ENCODE peak calls at places on chromosomes 11 and 22, in four cellular contexts. X is heart right ventricle, U is left ventricle myocardium inferior, P is K562. W is an unnamed sample.

GRCh38 chr11:80815752-80816453 is 1375.1 kb upstream of the TENM4 start:
- DNase-seq in X (no peak), U (no peak), P (no peak), W (no peak)

GRCh38 chr11:58524232-58525036 is 16.5 kb upstream of the OR5B21 start:
- DNase-seq in X (peak; percentile 46), U (peak; percentile 31), P (peak; percentile 74), W (no peak)

GRCh38 chr22:26770624-26771023 is 113.2 kb downstream of the MIAT start:
- DNase-seq in X (no peak), U (no peak), P (no peak), W (no peak)

GRCh38 chr11:31818874-31819331 is 7.8 kb upstream of the PAX6 start:
- DNase-seq in X (no peak), U (no peak), P (no peak), W (no peak)

GRCh38 chr22:35560366-35560765 is 19.7 kb downstream of the RASD2 start:
- DNase-seq in X (no peak), U (no peak), P (no peak), W (no peak)

GRCh38 chr11:72574534-72575460 is 99.4 kb downstream of the PDE2A start:
- DNase-seq in X (no peak), U (no peak), P (no peak), W (peak; percentile 46)

GRCh38 chr11:789951-790350 is at the start of gene CEND1:
- DNase-seq in X (no peak), U (no peak), P (peak; percentile 89), W (no peak)

GRCh38 chr22:26709617-26710390 is 52.4 kb downstream of the MIAT start:
- DNase-seq in X (no peak), U (no peak), P (no peak), W (no peak)

GRCh38 chr11:122101625-122102291 is 14.3 kb downstream of the BLID start:
- DNase-seq in X (peak; percentile 44), U (peak; percentile 50), P (no peak), W (no peak)

GRCh38 chr11:61684870-61685610 is 4.8 kb downstream of the DAGLA start:
- DNase-seq in X (no peak), U (no peak), P (no peak), W (no peak)

GRCh38 chr11:12074529-12075195 is 35.7 kb upstream of the MICAL2 start:
- DNase-seq in X (no peak), U (no peak), P (no peak), W (no peak)

GRCh38 chr22:46652081-46652929 is 32.1 kb downstream of the GRAMD4 start:
- DNase-seq in X (peak; percentile 63), U (peak; percentile 56), P (peak; percentile 65), W (no peak)

GRCh38 chr11:114163231-114163631 is 103.7 kb downstream of the ZBTB16 start:
- DNase-seq in X (no peak), U (no peak), P (no peak), W (no peak)

GRCh38 chr22:46791201-46791731 is 28.8 kb downstream of the TBC1D22A start:
- DNase-seq in X (no peak), U (no peak), P (no peak), W (no peak)

GRCh38 chr11:77374611-77375031 is 73.1 kb upstream of the GDPD4 start:
- DNase-seq in X (no peak), U (no peak), P (no peak), W (no peak)

GRCh38 chr11:34476853-34477252 is 36.7 kb downstream of the ELF5 start:
- DNase-seq in X (no peak), U (no peak), P (no peak), W (no peak)

GRCh38 chr22:38305481-38306448 is 11.5 kb downstream of the CSNK1E start:
- DNase-seq in X (no peak), U (no peak), P (no peak), W (no peak)

GRCh38 chr22:46371623-46372226 is 36.2 kb downstream of the TRMU start:
- DNase-seq in X (no peak), U (no peak), P (no peak), W (no peak)

GRCh38 chr11:117928818-117929567 is at the start of gene TMPRSS13:
- DNase-seq in X (no peak), U (no peak), P (no peak), W (peak; percentile 87)

GRCh38 chr11:118304227-118304808 is at the start of gene CD3E:
- DNase-seq in X (no peak), U (no peak), P (no peak), W (no peak)

GRCh38 chr11:75602916-75603315 is 40.9 kb downstream of the SERPINH1 start:
- DNase-seq in X (no peak), U (no peak), P (no peak), W (no peak)

GRCh38 chr11:596374-596773 is 19.4 kb downstream of the IRF7 start:
- DNase-seq in X (no peak), U (no peak), P (no peak), W (no peak)

GRCh38 chr11:43278302-43278956 is 33.4 kb upstream of the API5 start:
- DNase-seq in X (no peak), U (no peak), P (no peak), W (no peak)

GRCh38 chr11:126403039-126403438 is 47.6 kb downstream of the ST3GAL4 start:
- DNase-seq in X (no peak), U (no peak), P (no peak), W (peak; percentile 47)

GRCh38 chr22:24482586-24482985 is 12.5 kb upstream of the UPB1 start:
- DNase-seq in X (no peak), U (no peak), P (no peak), W (no peak)

GRCh38 chr11:1659478-1659877 is 29.9 kb downstream of the KRTAP5-5 start:
- DNase-seq in X (no peak), U (no peak), P (no peak), W (peak; percentile 32)

GRCh38 chr11:56234155-56234554 is at the start of gene OR5T2:
- DNase-seq in X (no peak), U (no peak), P (no peak), W (no peak)

GRCh38 chr22:38148252-38148651 is 33.4 kb downstream of the PLA2G6 start:
- DNase-seq in X (no peak), U (no peak), P (no peak), W (peak; percentile 23)

GRCh38 chr11:120024046-120024445 is 113.9 kb downstream of the TRIM29 start:
- DNase-seq in X (no peak), U (no peak), P (no peak), W (no peak)

GRCh38 chr11:9005087-9005486 is 1.3 kb upstream of the NRIP3 start:
- DNase-seq in X (no peak), U (no peak), P (no peak), W (no peak)

GRCh38 chr11:3147626-3148025 is 17.5 kb downstream of the OSBPL5 start:
- DNase-seq in X (no peak), U (no peak), P (no peak), W (no peak)

GRCh38 chr11:3148255-3148989 is 16.7 kb downstream of the OSBPL5 start:
- DNase-seq in X (no peak), U (no peak), P (no peak), W (no peak)

GRCh38 chr11:3149852-3150188 is 15.3 kb downstream of the OSBPL5 start:
- DNase-seq in X (no peak), U (no peak), P (no peak), W (no peak)

GRCh38 chr11:3150726-3151125 is 14.4 kb downstream of the OSBPL5 start:
- DNase-seq in X (no peak), U (no peak), P (no peak), W (no peak)

GRCh38 chr11:3148990-3149851 is 15.9 kb downstream of the OSBPL5 start:
- DNase-seq in X (no peak), U (no peak), P (peak; percentile 31), W (no peak)
- H3K4me1 ChIP-seq in X (peaks cover 50% of the 10 kb centered on the region), U (peaks cover 85% of the 10 kb centered on the region), P (peaks cover 16% of the 10 kb centered on the region), W (peaks cover 10% of the 10 kb centered on the region)

GRCh38 chr11:110249066-110249465 is 47.3 kb downstream of the RDX start:
- DNase-seq in X (no peak), U (no peak), P (no peak), W (no peak)
- TF ChIP-seq CTCF in X (peak; percentile 47), U (peak; percentile 38), P (no peak), W (peak; percentile 21)

GRCh38 chr11:123164732-123165450 is 30.2 kb downstream of the CLMP start:
- DNase-seq in X (no peak), U (no peak), P (no peak), W (no peak)
- H3K27ac ChIP-seq in X (no peak overlapping the region), U (no peak overlapping the region), P (no peak overlapping the region), W (no peak overlapping the region)

GRCh38 chr11:94546886-94547285 is 3.2 kb downstream of the FUT4 start:
- DNase-seq in X (no peak), U (no peak), P (no peak), W (no peak)
- H3K4me1 ChIP-seq in X (peaks cover 13% of the 10 kb centered on the region), U (peaks cover 58% of the 10 kb centered on the region), P (peaks cover 35% of the 10 kb centered on the region), W (peaks cover 37% of the 10 kb centered on the region)

GRCh38 chr22:33018232-33018864 is 39.8 kb downstream of the SYN3 start:
- DNase-seq in X (peak; percentile 47), U (peak; percentile 48), P (peak; percentile 60), W (no peak)

GRCh38 chr22:33022231-33022630 is 36.0 kb downstream of the SYN3 start:
- DNase-seq in X (no peak), U (no peak), P (no peak), W (no peak)

GRCh38 chr22:33023119-33023827 is 34.9 kb downstream of the SYN3 start:
- DNase-seq in X (no peak), U (no peak), P (no peak), W (no peak)

GRCh38 chr22:33024626-33025025 is 33.6 kb downstream of the SYN3 start:
- DNase-seq in X (no peak), U (no peak), P (no peak), W (no peak)

GRCh38 chr22:33020721-33021120 is 37.5 kb downstream of the SYN3 start:
- DNase-seq in X (no peak), U (no peak), P (no peak), W (no peak)
- TF ChIP-seq CTCF in X (no peak), U (no peak), P (no peak), W (no peak)